ENCODE peak calls at places on chromosomes 3 and 15, in nine cellular contexts. H is MG63; T is ovary; I is body of pancreas; V is left lung; J is tibial nerve; D is lower lobe of right lung; F is CD8-positive, alpha-beta T cell; O is tibial artery. L is an unnamed sample. For H3K9me3, the result is how much of the 10 kb centered on the place peaks cover.

GRCh38 chr3:184186184-184186901 is at the start of gene ABCF3:
- DNase-seq in D (peak), H (peak), V (peak), F (no peak), O (no peak), I (peak), J (no peak), T (no peak), L (no peak)

GRCh38 chr15:37585966-37586656 is 348.3 kb upstream of the TMCO5A start:
- DNase-seq in J (no peak), I (no peak), D (no peak), H (peak), O (no peak), V (no peak), F (no peak), T (no peak), L (no peak)

GRCh38 chr15:92244703-92245102 is 149.0 kb upstream of the ST8SIA2 start:
- DNase-seq in T (no peak), V (no peak), H (no peak), F (no peak), J (no peak), D (no peak), I (no peak), O (no peak), L (no peak)

GRCh38 chr3:129211772-129212171 is 28.1 kb upstream of the CNBP start:
- DNase-seq in D (peak), V (peak), T (peak), H (peak), I (peak), J (no peak), F (no peak), O (peak), L (no peak)

GRCh38 chr3:127101411-127102067 is 91.4 kb upstream of the PRR23E start:
- DNase-seq in O (no peak), V (no peak), T (no peak), H (no peak), I (no peak), F (no peak), D (no peak), J (no peak), L (no peak)

GRCh38 chr3:58009026-58009748 is 965 bp downstream of the FLNB start:
- DNase-seq in T (peak), V (peak), F (peak), J (no peak), I (peak), H (no peak), O (no peak), D (peak), L (no peak)

GRCh38 chr3:88150771-88151170 is 1.0 kb downstream of the C3orf38 start:
- DNase-seq in O (no peak), J (no peak), H (no peak), F (no peak), I (no peak), T (no peak), D (no peak), V (no peak), L (no peak)

GRCh38 chr3:152268501-152269422 is at the start of gene MBNL1:
- DNase-seq in V (peak), D (peak), J (peak), F (peak), T (peak), O (peak), I (peak), H (peak), L (peak)

GRCh38 chr15:68693071-68693470 is 114.3 kb downstream of the CORO2B start:
- DNase-seq in D (no peak), F (no peak), J (no peak), O (no peak), I (no peak), H (no peak), T (no peak), V (no peak), L (no peak)

GRCh38 chr3:37765591-37766219 is 96.0 kb upstream of the CTDSPL start:
- DNase-seq in D (no peak), I (peak), H (no peak), O (peak), V (no peak), J (no peak), T (peak), F (no peak), L (no peak)

GRCh38 chr3:66047321-66048050 is 8.8 kb upstream of the MAGI1 start:
- DNase-seq in V (no peak), F (no peak), I (no peak), O (peak), J (peak), H (peak), D (no peak), T (peak), L (no peak)

GRCh38 chr3:54792584-54792983 is 135.3 kb downstream of the LRTM1 start:
- DNase-seq in I (no peak), O (no peak), H (no peak), F (no peak), V (no peak), D (no peak), J (no peak), T (no peak), L (no peak)

GRCh38 chr3:111577798-111578685 is 17.1 kb downstream of the ZBED2 start:
- DNase-seq in T (no peak), D (no peak), F (no peak), O (no peak), J (no peak), H (no peak), I (no peak), V (no peak), L (no peak)

GRCh38 chr15:96703087-96703486 is 372.6 kb downstream of the NR2F2 start:
- DNase-seq in F (no peak), D (no peak), H (no peak), J (no peak), V (no peak), I (no peak), T (no peak), O (no peak), L (no peak)

GRCh38 chr3:66253790-66254620 is 33.2 kb downstream of the SLC25A26 start:
- DNase-seq in D (no peak), H (no peak), F (no peak), T (no peak), O (no peak), I (no peak), V (no peak), J (no peak), L (no peak)

GRCh38 chr3:173255555-173255954 is 114.5 kb upstream of the SPATA16 start:
- DNase-seq in H (no peak), V (no peak), F (no peak), I (no peak), T (no peak), J (no peak), O (no peak), D (no peak), L (no peak)

GRCh38 chr15:42018306-42019224 is 2.3 kb downstream of the PLA2G4E start:
- DNase-seq in T (no peak), D (no peak), O (no peak), H (no peak), F (no peak), J (no peak), V (no peak), I (no peak), L (no peak)

GRCh38 chr15:77659350-77660321 is 26.9 kb upstream of the LINGO1 start:
- DNase-seq in V (no peak), J (no peak), H (peak), O (no peak), T (no peak), D (peak), I (peak), F (no peak), L (no peak)

GRCh38 chr15:83061680-83062079 is 5.4 kb downstream of the BTBD1 start:
- DNase-seq in D (no peak), V (no peak), H (no peak), F (no peak), T (no peak), O (no peak), J (no peak), I (no peak), L (no peak)

GRCh38 chr3:189572249-189572648 is 58.9 kb upstream of the TP63 start:
- DNase-seq in J (no peak), F (no peak), T (no peak), O (no peak), V (no peak), D (no peak), H (no peak), I (no peak), L (no peak)

GRCh38 chr3:139110072-139110830 is 65.6 kb upstream of the PRR23C start:
- DNase-seq in D (no peak), I (peak), T (no peak), O (no peak), V (no peak), H (peak), F (no peak), J (no peak), L (no peak)

GRCh38 chr15:41010335-41010734 is 57.1 kb downstream of the CHAC1 start:
- DNase-seq in I (no peak), V (no peak), O (no peak), J (no peak), T (no peak), D (no peak), H (no peak), F (no peak), L (no peak)

GRCh38 chr3:115108614-115109013 is 38.5 kb downstream of the ZBTB20 start:
- DNase-seq in T (no peak), V (no peak), H (no peak), D (no peak), I (no peak), F (no peak), J (no peak), O (no peak), L (no peak)

GRCh38 chr3:165883866-165884478 is 46.7 kb upstream of the BCHE start:
- DNase-seq in H (no peak), O (no peak), I (no peak), D (no peak), F (no peak), V (no peak), T (no peak), J (no peak), L (no peak)

GRCh38 chr3:187319699-187320302 is 28.3 kb upstream of the MASP1 start:
- DNase-seq in T (peak), F (peak), J (peak), I (peak), H (peak), D (peak), O (peak), V (no peak), L (no peak)

GRCh38 chr15:78063966-78064365 is 13.5 kb downstream of the TBC1D2B start:
- DNase-seq in T (no peak), V (no peak), O (no peak), J (no peak), I (no peak), D (no peak), H (no peak), F (no peak), L (no peak)

GRCh38 chr3:15367059-15367458 is 34.7 kb upstream of the SH3BP5 start:
- DNase-seq in F (no peak), D (no peak), J (no peak), I (no peak), H (no peak), T (no peak), O (no peak), V (no peak), L (no peak)

GRCh38 chr3:46987485-46988401 is 8.3 kb downstream of the NBEAL2 start:
- DNase-seq in D (peak), H (no peak), J (no peak), V (peak), T (no peak), I (peak), F (peak), O (peak), L (peak)

GRCh38 chr3:170622369-170623159 is 36.7 kb upstream of the SLC7A14 start:
- DNase-seq in V (no peak), J (peak), O (no peak), T (peak), H (peak), I (no peak), D (no peak), F (no peak), L (no peak)

GRCh38 chr3:68876112-68876713 is 56.1 kb downstream of the TAFA4 start:
- DNase-seq in J (no peak), V (no peak), I (peak), H (no peak), F (peak), D (no peak), T (peak), O (no peak), L (no peak)

GRCh38 chr15:85579011-85579701 is 198.8 kb downstream of the AKAP13 start:
- DNase-seq in D (no peak), H (no peak), J (no peak), T (no peak), F (no peak), I (peak), O (peak), V (no peak), L (no peak)

GRCh38 chr3:72032435-72033118 is 247.6 kb upstream of the PROK2 start:
- DNase-seq in F (no peak), T (no peak), D (no peak), J (no peak), V (no peak), I (no peak), H (no peak), O (no peak), L (no peak)

GRCh38 chr15:100596792-100597191 is 5.2 kb downstream of the LINS1 start:
- DNase-seq in T (no peak), V (no peak), D (peak), H (no peak), F (peak), J (no peak), O (no peak), I (peak), L (peak)

GRCh38 chr3:142263126-142263525 is 37.7 kb upstream of the GK5 start:
- DNase-seq in V (no peak), T (no peak), O (no peak), H (no peak), F (no peak), I (no peak), D (no peak), J (no peak), L (no peak)

GRCh38 chr3:4508048-4508981 is 15.2 kb downstream of the ITPR1 start:
- DNase-seq in D (no peak), J (no peak), F (no peak), H (no peak), V (no peak), T (no peak), O (no peak), I (no peak), L (no peak)

DNA sequence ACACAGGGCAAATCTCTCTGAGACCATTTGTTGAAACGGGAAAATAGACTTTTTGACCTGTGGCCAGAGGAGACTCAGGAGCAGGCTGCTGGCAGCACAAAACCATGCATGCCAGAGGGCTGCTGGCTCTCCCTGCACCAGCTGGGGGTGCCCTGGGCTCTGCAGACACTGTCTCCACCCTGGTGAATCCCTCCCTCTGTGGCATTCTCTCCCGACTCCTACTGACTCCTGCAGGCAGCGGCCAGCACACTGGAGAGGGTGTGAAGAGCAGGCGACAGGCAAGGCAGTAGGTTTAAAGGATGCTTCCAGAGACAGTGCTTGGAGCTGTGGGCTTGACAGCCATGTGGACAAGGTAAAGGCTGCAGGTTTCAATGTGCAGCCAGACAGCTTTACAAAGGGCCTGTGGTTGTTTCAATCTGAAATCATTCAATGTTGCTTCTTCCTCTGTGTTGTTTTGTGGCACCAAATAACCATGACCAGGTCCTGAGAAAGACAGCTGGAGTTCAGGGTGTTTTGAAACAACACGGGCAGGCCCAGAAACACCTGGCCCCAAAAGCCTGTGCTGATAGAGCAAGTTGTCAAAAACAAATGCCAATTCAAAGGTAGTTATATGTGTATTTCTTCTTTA is 431.0 kb upstream of the ATP10A start:
- DNase-seq in D (no peak), H (no peak), F (no peak), O (no peak), V (no peak), J (no peak), T (no peak), I (no peak), L (no peak)
- H3K9me3 ChIP-seq in D (under half), H (under half), F (under half), O (under half), V (under half), J (under half), T (under half), I (under half), L (under half)

GRCh38 chr15:46039703-46040102 is 404.9 kb downstream of the SQOR start:
- DNase-seq in F (no peak), V (no peak), J (no peak), O (no peak), H (no peak), T (no peak), I (no peak), D (no peak), L (no peak)
- H3K9me3 ChIP-seq in F (under half), V (under half), J (under half), O (under half), H (under half), T (under half), I (under half), D (under half), L (under half)

GRCh38 chr3:44762170-44762677 is 630 bp downstream of the KIF15 start:
- DNase-seq in T (no peak), J (no peak), O (no peak), H (no peak), I (no peak), F (no peak), V (no peak), D (no peak), L (no peak)

GRCh38 chr3:44762690-44763089 is 1.1 kb downstream of the KIF15 start:
- DNase-seq in V (no peak), H (no peak), D (no peak), O (no peak), F (no peak), T (no peak), I (no peak), J (no peak), L (no peak)

GRCh38 chr3:44761347-44762169 is at the start of the genes KIAA1143 and KIF15:
- DNase-seq in I (peak), T (peak), O (peak), J (peak), F (peak), V (peak), H (peak), D (peak), L (peak)

GRCh38 chr3:44764248-44764647 is 2.7 kb downstream of the KIF15 start:
- DNase-seq in I (no peak), F (no peak), T (no peak), H (no peak), V (no peak), O (no peak), D (no peak), J (no peak), L (no peak)
- H3K9me3 ChIP-seq in I (under half), F (under half), T (under half), H (under half), V (under half), O (under half), D (under half), J (under half), L (under half)

GRCh38 chr3:177749836-177750235 is 552.6 kb upstream of the TBL1XR1 start:
- DNase-seq in D (no peak), F (no peak), O (no peak), T (no peak), H (no peak), J (no peak), I (no peak), V (no peak), L (no peak)

GRCh38 chr3:177743491-177743890 is 546.2 kb upstream of the TBL1XR1 start:
- DNase-seq in T (no peak), D (no peak), J (no peak), V (no peak), I (no peak), H (no peak), O (no peak), F (no peak), L (no peak)

GRCh38 chr3:177750436-177750835 is 553.2 kb upstream of the TBL1XR1 start:
- DNase-seq in J (no peak), D (no peak), V (no peak), T (no peak), I (no peak), F (no peak), H (no peak), O (no peak), L (no peak)

GRCh38 chr3:177744873-177745646 is 547.8 kb upstream of the TBL1XR1 start:
- DNase-seq in D (peak), I (no peak), F (no peak), O (no peak), V (no peak), H (peak), J (no peak), T (no peak), L (no peak)

DNA sequence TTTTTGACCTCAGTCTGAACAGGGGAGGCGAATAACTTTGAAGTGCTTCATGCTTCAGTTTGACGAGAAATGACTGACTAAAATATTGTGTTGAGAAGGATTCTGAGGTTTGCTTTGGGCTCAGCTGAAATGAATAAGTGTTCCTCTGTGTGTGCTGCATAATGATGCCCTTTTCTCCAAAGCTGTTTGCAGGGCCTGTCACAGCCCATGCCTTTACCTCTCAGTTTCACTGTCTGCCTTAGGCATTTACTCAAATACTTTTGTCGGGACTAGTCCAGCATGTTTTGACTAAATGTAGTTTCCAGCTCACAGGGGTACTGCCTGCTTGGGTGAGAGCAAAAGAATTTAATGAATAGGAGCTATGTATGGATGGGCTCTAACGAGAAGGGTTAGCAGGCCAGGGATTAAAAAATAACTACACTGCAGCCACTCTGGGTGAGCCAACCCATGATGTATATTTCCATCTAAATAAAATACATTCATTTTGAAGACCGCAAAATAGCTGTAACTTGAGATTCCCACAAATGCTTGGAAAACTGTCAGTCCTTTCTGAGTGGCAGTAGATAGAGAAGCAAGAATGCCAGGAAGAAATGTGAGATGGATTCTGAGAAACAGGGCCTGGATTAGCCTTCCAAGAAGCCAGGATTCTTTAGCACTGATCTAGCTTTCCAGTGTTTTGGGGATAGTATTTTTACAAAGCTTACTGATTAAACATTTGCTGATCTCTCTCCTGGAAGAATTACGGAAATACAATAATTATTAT is 549.2 kb upstream of the TBL1XR1 start:
- DNase-seq in O (no peak), H (no peak), J (no peak), D (no peak), V (no peak), T (no peak), F (no peak), I (no peak), L (no peak)
- H3K9me3 ChIP-seq in O (under half), H (under half), J (under half), D (under half), V (under half), T (under half), F (under half), I (under half), L (under half)

DNA sequence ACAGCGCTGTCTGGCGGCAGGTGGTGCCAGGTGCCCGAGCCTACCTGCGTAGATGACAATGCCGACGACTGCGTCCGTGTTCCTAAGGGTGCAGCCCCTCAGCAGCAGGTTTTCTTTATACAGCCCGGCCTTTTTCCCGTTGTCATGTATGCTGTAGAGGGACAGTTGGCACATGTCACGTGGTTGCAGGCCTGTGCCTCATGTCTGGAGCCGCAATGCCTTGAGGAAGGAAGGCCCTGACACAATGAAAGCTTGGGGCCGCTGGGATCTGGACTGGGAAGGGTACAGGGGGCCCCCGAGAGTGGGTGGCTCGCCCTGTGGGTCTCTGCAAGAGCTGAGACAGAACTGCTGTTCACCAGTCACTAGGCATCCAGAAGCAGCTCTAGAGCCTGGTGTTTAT is 136.0 kb downstream of the ATP10A start:
- DNase-seq in I (no peak), T (no peak), D (no peak), H (no peak), V (no peak), F (no peak), O (no peak), J (no peak), L (no peak)
- H3K9me3 ChIP-seq in I (under half), T (under half), D (under half), H (under half), V (under half), F (under half), O (under half), J (under half), L (under half)